ENCODE peak calls at places on chromosomes 7 and 10, in nine cellular contexts. N is left ventricle myocardium inferior; C is SJCRH30; F is PC-9; Y is fibroblast of lung; U is Panc1; L is right lobe of liver; G is endodermal cell; K is CD4-positive, CD25-positive, alpha-beta regulatory T cell. D is an unnamed sample. For H3K36me3, H3K9me3 and H3K4me1, the result is how much of the 10 kb centered on the place peaks cover.

GRCh38 chr7:136004083-136004482 is 26.9 kb upstream of the MTPN start:
- DNase-seq in U (no peak), C (no peak), G (no peak), L (no peak), Y (no peak), N (no peak), F (no peak), K (no peak), D (no peak)

GRCh38 chr7:80467069-80467468 is 44.8 kb downstream of the GNAT3 start:
- DNase-seq in U (no peak), F (no peak), N (no peak), C (peak), G (no peak), K (no peak), Y (peak), L (no peak), D (no peak)

GRCh38 chr10:87956055-87956454 is 92.6 kb downstream of the PTEN start:
- DNase-seq in G (no peak), L (no peak), N (no peak), K (no peak), F (no peak), Y (no peak), U (no peak), C (no peak), D (no peak)

GRCh38 chr7:158325530-158326381 is 261.9 kb downstream of the PTPRN2 start:
- DNase-seq in L (peak), G (peak), F (no peak), N (no peak), C (peak), U (no peak), Y (no peak), K (no peak), D (no peak)

GRCh38 chr7:11613292-11613930 is 218.6 kb downstream of the THSD7A start:
- DNase-seq in F (no peak), C (no peak), L (no peak), N (no peak), Y (no peak), G (peak), K (no peak), U (no peak), D (no peak)

GRCh38 chr7:106591146-106591545 is 69.8 kb downstream of the CCDC71L start:
- DNase-seq in K (no peak), L (no peak), U (no peak), N (no peak), F (no peak), C (no peak), Y (no peak), G (no peak), D (no peak)

GRCh38 chr7:87574630-87575029 is 26.1 kb downstream of the ABCB1 start:
- DNase-seq in G (no peak), N (no peak), C (no peak), K (no peak), U (no peak), F (peak), Y (peak), L (no peak), D (no peak)

GRCh38 chr7:22452142-22452763 is 47.7 kb downstream of the STEAP1B start:
- DNase-seq in Y (peak), N (peak), U (peak), G (peak), F (no peak), C (peak), L (peak), K (no peak), D (no peak)

GRCh38 chr10:100520811-100521210 is 1.1 kb upstream of the SEC31B start:
- DNase-seq in C (no peak), Y (no peak), N (no peak), K (no peak), G (no peak), F (no peak), L (no peak), U (no peak), D (no peak)

GRCh38 chr7:28005075-28005847 is 175.3 kb downstream of the JAZF1 start:
- DNase-seq in C (no peak), L (peak), F (no peak), G (peak), N (peak), K (no peak), U (no peak), Y (no peak), D (no peak)

GRCh38 chr10:79436850-79437103 is 8.6 kb downstream of the ZCCHC24 start:
- DNase-seq in L (no peak), C (no peak), K (no peak), Y (no peak), G (no peak), F (no peak), U (no peak), N (no peak), D (no peak)

GRCh38 chr7:130867581-130868136 is 133.7 kb upstream of the KLF14 start:
- DNase-seq in L (no peak), N (no peak), G (no peak), F (no peak), Y (no peak), C (no peak), K (no peak), U (no peak), D (no peak)

GRCh38 chr7:130867039-130867438 is 133.0 kb upstream of the KLF14 start:
- DNase-seq in F (no peak), G (no peak), K (no peak), C (no peak), N (no peak), U (no peak), L (no peak), Y (no peak), D (no peak)

GRCh38 chr7:130865408-130866236 is 131.6 kb upstream of the KLF14 start:
- DNase-seq in F (peak), L (no peak), U (no peak), Y (no peak), N (no peak), K (peak), C (peak), G (peak), D (no peak)

GRCh38 chr7:130869918-130870317 is 135.9 kb upstream of the KLF14 start:
- DNase-seq in C (no peak), Y (no peak), N (no peak), L (no peak), U (no peak), K (no peak), F (no peak), G (no peak), D (no peak)

DNA sequence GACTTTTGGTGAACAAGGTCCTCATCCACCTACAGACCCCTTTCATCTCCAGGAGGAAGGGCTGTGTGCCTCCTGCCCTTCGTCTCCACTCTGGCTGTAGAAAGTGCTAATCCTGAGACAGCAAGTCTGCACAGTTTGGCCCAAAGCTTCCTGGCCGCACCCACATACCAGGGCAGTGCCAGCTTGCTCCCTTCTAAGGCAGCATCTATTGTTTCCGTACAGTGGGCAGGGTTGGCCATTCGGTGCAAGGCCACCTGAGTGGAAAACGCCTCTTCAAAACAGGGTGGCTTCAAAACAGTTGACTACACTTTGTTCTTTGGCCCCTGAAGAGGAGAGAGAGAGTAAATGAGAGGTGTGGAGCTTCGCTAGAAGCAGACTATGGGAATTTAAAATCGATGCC is 134.1 kb upstream of the KLF14 start:
- DNase-seq in U (no peak), F (no peak), Y (no peak), L (no peak), K (no peak), C (no peak), N (no peak), G (no peak), D (no peak)
- H3K36me3 ChIP-seq in U (under half), F (half or more), Y (under half), L (under half), K (half or more), C (under half), N (half or more), G (under half), D (half or more)

DNA sequence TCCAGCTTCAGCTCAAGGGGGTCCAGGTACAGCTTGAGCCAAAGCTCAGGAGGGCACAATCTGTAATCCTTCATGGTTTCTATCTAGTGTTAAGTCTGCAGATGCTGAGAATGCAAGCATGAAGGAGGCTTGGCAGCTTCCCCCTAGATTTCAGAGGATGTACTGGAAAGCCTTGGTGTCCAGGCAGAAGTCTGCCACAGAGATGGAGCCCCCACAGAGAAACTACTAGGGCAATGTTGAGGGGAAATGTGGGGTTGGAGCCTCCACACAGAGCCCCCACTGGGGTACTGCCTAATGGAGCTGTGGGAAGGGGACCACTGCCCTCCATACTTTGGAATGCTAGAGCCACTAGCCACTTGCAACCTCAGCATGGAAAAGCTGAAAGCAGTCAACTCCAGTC is 11.4 kb downstream of the ZNF25 start:
- DNase-seq in L (no peak), K (no peak), F (no peak), U (no peak), Y (no peak), C (no peak), N (no peak), G (no peak), D (no peak)
- H3K9me3 ChIP-seq in L (under half), K (under half), F (under half), U (under half), Y (under half), C (under half), N (under half), G (under half), D (under half)

DNA sequence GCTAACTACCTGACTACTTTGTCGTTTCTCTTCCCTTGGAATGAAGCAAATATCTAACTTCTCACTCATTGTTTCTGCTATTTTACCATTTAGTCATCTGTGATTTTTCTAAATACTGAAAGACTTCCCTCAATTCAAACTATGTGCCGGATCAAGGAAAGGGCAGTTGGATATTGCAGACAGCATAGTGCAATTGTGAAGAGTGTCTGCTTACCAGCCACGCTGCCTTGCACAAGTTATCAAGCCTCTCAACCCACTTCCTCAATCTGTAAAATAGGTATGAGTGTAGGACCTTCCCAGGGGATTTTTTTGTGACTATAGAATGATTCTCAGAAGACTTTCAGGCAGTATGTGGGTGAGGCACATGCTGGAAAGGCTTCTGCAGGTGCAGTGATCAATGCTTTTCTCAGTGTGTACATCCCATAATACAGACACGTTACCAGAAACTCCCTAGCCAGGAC is 54.3 kb downstream of the EGFR start:
- DNase-seq in G (no peak), F (peak), C (no peak), Y (peak), U (no peak), N (no peak), K (no peak), L (no peak), D (no peak)
- H3K4me1 ChIP-seq in G (under half), F (under half), C (under half), Y (under half), U (half or more), N (under half), K (under half), L (under half), D (under half)

DNA sequence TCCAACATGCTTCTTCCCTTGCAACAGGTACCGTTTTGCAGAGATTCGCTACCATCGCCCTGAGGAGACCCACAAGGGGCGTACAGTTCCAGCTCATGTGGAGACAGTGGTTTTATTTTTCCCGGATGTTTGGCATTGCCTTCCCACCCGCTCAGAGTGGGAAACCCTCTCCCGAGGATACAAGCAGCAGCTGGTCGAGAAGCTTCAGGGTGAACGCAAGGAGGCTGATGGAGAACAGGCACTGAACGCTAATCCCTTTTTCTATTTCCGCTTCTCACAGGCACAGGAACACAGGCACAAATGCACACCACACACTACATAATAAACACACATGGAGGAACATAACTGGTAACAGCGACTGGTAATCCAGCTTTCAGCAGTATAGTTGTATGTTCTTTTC is 35.2 kb downstream of the CCAR1 start:
- DNase-seq in U (no peak), G (no peak), C (no peak), F (no peak), N (no peak), L (no peak), Y (no peak), K (no peak), D (no peak)
- H3K36me3 ChIP-seq in U (under half), G (half or more), C (half or more), F (half or more), N (half or more), L (under half), Y (under half), K (half or more), D (half or more)

DNA sequence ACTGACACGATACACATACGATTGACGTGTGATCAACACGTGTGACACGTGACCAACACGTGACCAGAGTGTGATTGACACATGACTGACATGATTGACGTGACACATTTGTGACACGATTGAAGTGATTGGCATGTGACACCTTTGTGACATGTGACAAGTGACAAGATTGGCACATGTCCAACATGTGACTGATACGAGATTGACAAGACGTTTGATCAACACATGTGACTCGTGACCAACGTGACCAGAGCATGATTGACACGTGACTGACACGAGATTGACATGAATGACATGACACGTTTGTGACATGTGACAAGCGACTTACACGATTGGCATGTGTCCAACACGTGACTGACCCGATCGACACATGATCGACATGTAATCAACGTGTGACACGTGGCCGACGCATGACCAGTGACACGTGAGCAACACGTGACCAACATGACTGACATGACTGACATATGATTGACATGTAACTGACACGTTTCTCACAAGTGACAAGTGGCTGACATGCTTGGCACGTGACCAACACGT is 22.0 kb downstream of the CRPPA start:
- DNase-seq in G (no peak), F (no peak), U (no peak), L (no peak), K (no peak), N (no peak), Y (peak), C (no peak), D (no peak)
- H3K9me3 ChIP-seq in G (half or more), F (half or more), U (half or more), L (under half), K (under half), N (under half), Y (under half), C (under half), D (under half)

GRCh38 chr7:1031716-1032455 is 12.5 kb upstream of the GPR146 start:
- DNase-seq in K (no peak), Y (no peak), F (no peak), N (no peak), L (no peak), U (no peak), C (no peak), G (no peak), D (no peak)
- H3K4me1 ChIP-seq in K (under half), Y (under half), F (under half), N (under half), L (under half), U (under half), C (under half), G (under half), D (under half)

GRCh38 chr7:129010075-129010474 is 44.8 kb downstream of the TNPO3 start:
- DNase-seq in C (no peak), L (no peak), G (no peak), Y (no peak), N (no peak), U (no peak), F (no peak), K (no peak), D (no peak)

GRCh38 chr7:129009437-129009836 is 45.5 kb downstream of the TNPO3 start:
- DNase-seq in L (no peak), N (no peak), F (no peak), K (peak), C (no peak), Y (no peak), G (no peak), U (no peak), D (no peak)

GRCh38 chr7:129006636-129007414 is 48.1 kb downstream of the TNPO3 start:
- DNase-seq in U (no peak), G (no peak), Y (no peak), N (no peak), C (no peak), L (no peak), K (no peak), F (no peak), D (no peak)

GRCh38 chr7:129008645-129009414 is 46.1 kb downstream of the TNPO3 start:
- DNase-seq in F (no peak), G (no peak), C (no peak), U (no peak), L (no peak), N (no peak), Y (no peak), K (peak), D (no peak)

GRCh38 chr7:129005186-129005585 is 49.7 kb downstream of the TNPO3 start:
- DNase-seq in U (no peak), N (no peak), K (no peak), C (no peak), F (no peak), G (no peak), L (no peak), Y (no peak), D (no peak)
- H3K36me3 ChIP-seq in U (under half), N (half or more), K (half or more), C (under half), F (under half), G (half or more), L (under half), Y (under half), D (under half)

GRCh38 chr10:1372212-1372611 is 316.0 kb downstream of the WDR37 start:
- DNase-seq in L (no peak), U (no peak), Y (no peak), G (no peak), F (no peak), C (no peak), N (no peak), K (no peak), D (no peak)
- H3K9me3 ChIP-seq in L (under half), U (under half), Y (under half), G (under half), F (under half), C (under half), N (under half), K (under half), D (under half)

DNA sequence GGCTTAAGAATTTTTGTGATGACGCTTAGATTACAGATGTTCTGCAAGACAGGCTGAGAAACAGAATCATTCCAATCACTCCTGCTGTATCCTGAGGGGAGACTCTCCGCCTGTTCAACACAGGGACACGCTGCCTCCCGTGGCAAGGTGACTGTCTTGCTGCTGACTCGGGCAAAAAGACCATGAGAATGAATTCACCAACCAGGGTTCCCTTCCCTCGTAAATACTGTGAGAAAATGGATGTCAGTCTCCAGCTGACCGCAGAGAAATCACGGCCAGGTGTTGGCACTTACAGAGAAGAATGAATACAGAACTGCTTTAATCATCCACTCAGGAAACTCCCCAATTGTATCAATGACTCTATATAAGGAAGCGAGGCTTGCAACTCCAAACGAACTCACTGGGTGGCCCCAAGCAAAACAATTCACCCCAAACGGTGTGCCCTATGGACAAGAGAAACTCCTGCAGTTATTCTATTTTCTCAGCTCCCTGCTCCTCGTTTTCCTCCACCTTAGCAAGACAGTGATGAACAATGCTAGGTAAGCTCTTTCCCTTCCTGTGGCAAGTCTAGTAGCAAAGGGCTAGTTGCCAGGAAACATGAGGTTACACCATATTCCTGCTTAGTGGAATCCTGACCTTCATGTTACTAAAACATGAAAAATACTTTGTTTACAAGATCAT is 22.8 kb downstream of the GNA12 start:
- DNase-seq in N (no peak), L (no peak), U (no peak), G (peak), Y (peak), F (peak), C (peak), K (no peak), D (no peak)
- H3K4me1 ChIP-seq in N (half or more), L (under half), U (half or more), G (under half), Y (under half), F (half or more), C (under half), K (under half), D (under half)